ENCODE peak calls at places on chromosomes 6 and 20, in five cellular contexts. Y is lower lobe of right lung, O is Calu3, R is stomach, D is kidney. N is an unnamed sample.

GRCh38 chr6:158830736-158831135 is 11.6 kb upstream of the EZR start:
- DNase-seq in Y (no peak), O (no peak), R (no peak), D (no peak), N (no peak)

GRCh38 chr20:1800777-1801176 is 94.4 kb upstream of the SIRPA start:
- DNase-seq in Y (no peak), O (no peak), R (no peak), D (no peak), N (no peak)

GRCh38 chr6:143187173-143187908 is 126.7 kb downstream of the AIG1 start:
- DNase-seq in Y (no peak), O (no peak), R (no peak), D (no peak), N (no peak)

GRCh38 chr20:41631826-41632225 is 13.6 kb upstream of the CHD6 start:
- DNase-seq in Y (no peak), O (no peak), R (no peak), D (peak), N (no peak)

GRCh38 chr6:42407379-42407778 is 44.3 kb downstream of the TRERF1 start:
- DNase-seq in Y (no peak), O (no peak), R (no peak), D (no peak), N (no peak)

GRCh38 chr6:13500264-13500663 is 12.9 kb upstream of the GFOD1 start:
- DNase-seq in Y (no peak), O (no peak), R (no peak), D (no peak), N (no peak)

GRCh38 chr6:24936641-24937317 is 1.0 kb upstream of the RIPOR2 start:
- DNase-seq in Y (no peak), O (no peak), R (no peak), D (no peak), N (no peak)

GRCh38 chr6:162363757-162364156 is 363.8 kb downstream of the PRKN start:
- DNase-seq in Y (no peak), O (no peak), R (no peak), D (no peak), N (no peak)

GRCh38 chr20:31920275-31920855 is 31.5 kb downstream of the PDRG1 start:
- DNase-seq in Y (no peak), O (no peak), R (no peak), D (no peak), N (no peak)

GRCh38 chr20:3074812-3075211 is 3.4 kb downstream of the OXT start:
- DNase-seq in Y (no peak), O (no peak), R (no peak), D (no peak), N (no peak)

GRCh38 chr6:134145786-134146185 is 93.4 kb upstream of the SLC2A12 start:
- DNase-seq in Y (no peak), O (no peak), R (no peak), D (no peak), N (no peak)

GRCh38 chr20:22966787-22967464 is 68.2 kb upstream of the SSTR4 start:
- DNase-seq in Y (no peak), O (no peak), R (no peak), D (no peak), N (no peak)

GRCh38 chr20:44586289-44586911 is 4.0 kb downstream of the PKIG start:
- DNase-seq in Y (no peak), O (no peak), R (no peak), D (no peak), N (no peak)

GRCh38 chr6:13272131-13273046 is 55.9 kb downstream of the TBC1D7 start:
- DNase-seq in Y (peak), O (no peak), R (peak), D (peak), N (no peak)

GRCh38 chr20:15005300-15005986 is 668.0 kb upstream of the FLRT3 start:
- DNase-seq in Y (no peak), O (no peak), R (peak), D (no peak), N (no peak)

GRCh38 chr6:134174790-134175531 is 122.5 kb upstream of the SLC2A12 start:
- DNase-seq in Y (peak), O (peak), R (peak), D (peak), N (peak)

GRCh38 chr20:18276821-18277220 is 11.5 kb upstream of the ZNF133 start:
- DNase-seq in Y (peak), O (peak), R (peak), D (peak), N (peak)

GRCh38 chr20:57211949-57212889 is 54.2 kb downstream of the BMP7 start:
- DNase-seq in Y (no peak), O (peak), R (peak), D (peak), N (no peak)

GRCh38 chr20:36093025-36093803 is 61.3 kb upstream of the EPB41L1 start:
- DNase-seq in Y (peak), O (peak), R (peak), D (peak), N (no peak)

GRCh38 chr6:132390017-132390416 is 11.3 kb downstream of the MOXD1 start:
- DNase-seq in Y (no peak), O (no peak), R (no peak), D (no peak), N (no peak)

GRCh38 chr20:19809487-19809886 is 51.4 kb downstream of the RIN2 start:
- DNase-seq in Y (no peak), O (no peak), R (no peak), D (no peak), N (no peak)

GRCh38 chr6:63502165-63502564 is 70.1 kb upstream of the LOC128125822 start:
- DNase-seq in Y (no peak), O (no peak), R (no peak), D (no peak), N (no peak)

GRCh38 chr20:24781061-24781980 is 167.7 kb upstream of the CST7 start:
- DNase-seq in Y (peak), O (peak), R (no peak), D (peak), N (peak)

GRCh38 chr20:49344975-49345374 is 67.1 kb upstream of the ZNFX1 start:
- DNase-seq in Y (no peak), O (peak), R (no peak), D (no peak), N (peak)

GRCh38 chr20:7113577-7114466 is 346.3 kb downstream of the BMP2 start:
- DNase-seq in Y (no peak), O (peak), R (peak), D (no peak), N (no peak)

GRCh38 chr6:128063850-128064539 is 163.1 kb upstream of the THEMIS start:
- DNase-seq in Y (no peak), O (no peak), R (no peak), D (no peak), N (no peak)

GRCh38 chr6:67141012-67141411 is 1434.0 kb upstream of the EYS start:
- DNase-seq in Y (no peak), O (no peak), R (no peak), D (no peak), N (no peak)

GRCh38 chr6:155117266-155117665 is 122.2 kb downstream of the TIAM2 start:
- DNase-seq in Y (no peak), O (no peak), R (no peak), D (no peak), N (no peak)

GRCh38 chr6:111002350-111002749 is 20.5 kb downstream of the RPF2 start:
- DNase-seq in Y (no peak), O (no peak), R (no peak), D (no peak), N (no peak)

GRCh38 chr6:110996661-110997060 is 14.8 kb downstream of the RPF2 start:
- DNase-seq in Y (no peak), O (no peak), R (no peak), D (no peak), N (no peak)

GRCh38 chr6:110999634-111000270 is 17.9 kb downstream of the RPF2 start:
- DNase-seq in Y (no peak), O (no peak), R (no peak), D (no peak), N (no peak)
- TF ChIP-seq CTCF in Y (peak), O (no peak), R (no peak), D (peak), N (peak)

GRCh38 chr6:78523622-78524021 is 343.7 kb upstream of the IRAK1BP1 start:
- DNase-seq in Y (no peak), O (no peak), R (no peak), D (no peak), N (no peak)

GRCh38 chr6:78530208-78530607 is 337.1 kb upstream of the IRAK1BP1 start:
- DNase-seq in Y (no peak), O (no peak), R (no peak), D (no peak), N (no peak)

GRCh38 chr6:78528926-78529325 is 338.4 kb upstream of the IRAK1BP1 start:
- DNase-seq in Y (no peak), O (no peak), R (no peak), D (no peak), N (no peak)

GRCh38 chr6:78525961-78526360 is 341.4 kb upstream of the IRAK1BP1 start:
- DNase-seq in Y (no peak), O (no peak), R (no peak), D (no peak), N (no peak)

DNA sequence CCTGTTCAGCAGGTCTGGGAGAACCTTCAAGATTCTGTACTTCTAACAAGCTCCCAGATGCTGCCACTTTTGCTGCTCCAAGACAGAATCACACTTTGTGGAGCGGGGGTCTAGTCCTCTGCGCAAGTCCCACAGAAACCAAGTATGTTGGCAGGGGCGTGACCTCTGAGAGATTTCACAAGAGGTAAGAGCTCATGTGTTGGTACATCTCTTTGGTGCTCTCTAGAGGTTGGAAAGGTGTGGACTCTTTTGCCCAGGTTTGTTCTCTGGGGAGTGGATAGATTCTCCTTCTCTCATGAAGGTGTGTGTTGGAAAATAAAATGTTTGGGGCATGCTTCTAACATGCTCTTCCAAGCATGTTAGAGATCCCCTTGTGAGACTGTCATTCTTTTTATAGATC is 340.9 kb upstream of the IRAK1BP1 start:
- DNase-seq in Y (no peak), O (no peak), R (no peak), D (no peak), N (no peak)
- TF ChIP-seq CTCF in Y (no peak), O (no peak), R (no peak), D (no peak), N (no peak)

GRCh38 chr6:169070506-169071176 is 183.0 kb downstream of the THBS2 start:
- DNase-seq in Y (no peak), O (peak), R (peak), D (peak), N (peak)
- TF ChIP-seq CTCF in Y (no peak), O (no peak), R (no peak), D (no peak), N (peak)

DNA sequence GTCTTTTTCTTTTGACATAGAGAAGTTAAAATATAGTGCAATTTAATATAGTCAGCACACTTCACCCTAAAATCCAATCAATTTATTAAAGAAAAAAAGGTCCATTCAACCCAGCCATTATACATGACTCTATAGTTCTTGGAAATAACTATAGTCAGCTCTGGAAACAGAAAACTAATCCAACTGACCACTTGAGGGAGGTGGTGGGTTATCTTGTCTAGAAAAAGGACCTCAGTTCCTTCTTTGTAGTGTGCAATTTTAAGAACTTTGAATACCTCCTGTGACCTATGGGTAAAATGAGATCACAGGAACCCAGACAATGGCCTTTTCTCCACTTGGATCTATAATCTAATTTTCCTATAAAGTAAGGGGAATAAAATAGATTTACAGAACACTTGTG is 163.6 kb upstream of the CENPW start:
- DNase-seq in Y (no peak), O (peak), R (no peak), D (no peak), N (no peak)
- TF ChIP-seq CTCF in Y (no peak), O (peak), R (no peak), D (no peak), N (peak)

DNA sequence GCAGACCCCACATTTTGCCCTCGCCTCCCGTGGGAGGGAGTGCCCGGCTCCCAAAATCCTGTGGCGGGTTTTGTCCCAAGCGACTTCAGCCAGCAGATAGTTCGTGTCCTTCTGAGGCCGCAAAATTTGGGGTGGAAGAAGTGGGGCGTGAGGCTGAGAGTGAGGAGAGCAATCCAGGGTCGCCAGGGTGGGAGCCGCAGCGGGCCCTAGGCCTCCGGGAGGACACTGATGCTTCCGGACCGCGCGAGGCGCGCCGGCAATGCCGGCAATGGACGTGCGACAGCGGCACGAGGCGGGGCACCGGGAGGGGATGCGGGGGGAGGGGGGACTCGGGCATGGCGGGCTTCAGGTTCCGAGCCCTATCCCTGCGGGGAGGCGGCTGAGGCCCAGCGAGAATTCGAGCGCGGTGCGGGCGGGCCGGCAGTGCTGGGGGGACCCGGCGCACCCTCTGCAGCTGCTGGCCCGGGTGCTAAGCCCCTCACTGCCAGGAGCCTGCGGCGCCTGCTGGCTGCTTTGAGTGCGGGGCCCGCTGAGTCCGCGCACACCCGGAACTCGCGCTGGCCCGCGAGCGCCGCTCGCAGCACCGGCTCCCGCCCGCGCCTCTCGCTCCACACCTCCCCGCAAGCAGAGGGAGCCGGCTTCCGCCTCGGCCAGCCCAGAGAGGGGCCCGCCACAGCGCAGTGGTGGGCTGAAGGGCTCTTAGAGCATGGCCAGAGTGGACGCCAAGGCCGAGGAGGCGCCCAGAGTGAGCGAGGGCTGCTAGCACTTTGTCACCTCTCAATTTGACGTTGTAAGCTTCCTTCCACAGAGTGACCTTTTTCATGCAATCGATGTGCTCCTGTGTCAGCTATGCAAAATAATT is 143.8 kb downstream of the LPA start:
- DNase-seq in Y (peak), O (peak), R (peak), D (peak), N (peak)
- TF ChIP-seq CTCF in Y (no peak), O (peak), R (no peak), D (peak), N (peak)

DNA sequence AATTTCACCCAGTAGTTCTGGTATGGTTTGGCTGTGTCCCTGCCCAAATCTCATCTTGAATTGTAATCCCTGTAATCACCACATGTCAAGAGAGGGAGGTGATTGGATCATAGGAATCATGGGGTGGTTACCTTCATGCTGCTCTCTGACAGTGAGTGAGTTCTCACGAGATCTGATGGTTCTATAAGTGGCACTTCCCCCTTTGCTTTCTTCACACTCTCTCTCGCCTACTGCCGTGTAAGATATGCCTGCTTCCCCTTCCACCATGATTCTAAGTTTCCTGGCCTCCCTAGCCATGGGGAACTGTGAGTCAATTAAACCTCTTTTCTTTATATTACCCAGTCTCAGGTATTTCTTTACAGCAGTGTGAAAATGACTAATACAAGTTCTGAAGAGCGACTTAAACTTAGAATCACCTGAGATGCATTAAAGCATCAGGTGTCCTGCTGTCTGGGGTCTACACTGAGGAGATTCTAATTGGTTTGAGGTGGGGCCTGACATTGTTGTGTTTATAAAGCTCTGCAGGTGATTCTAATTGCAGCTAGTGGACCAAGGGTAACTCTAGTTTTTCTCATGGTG is 82.1 kb upstream of the DTNBP1 start:
- DNase-seq in Y (no peak), O (no peak), R (no peak), D (no peak), N (no peak)
- TF ChIP-seq CTCF in Y (no peak), O (no peak), R (no peak), D (no peak), N (no peak)

DNA sequence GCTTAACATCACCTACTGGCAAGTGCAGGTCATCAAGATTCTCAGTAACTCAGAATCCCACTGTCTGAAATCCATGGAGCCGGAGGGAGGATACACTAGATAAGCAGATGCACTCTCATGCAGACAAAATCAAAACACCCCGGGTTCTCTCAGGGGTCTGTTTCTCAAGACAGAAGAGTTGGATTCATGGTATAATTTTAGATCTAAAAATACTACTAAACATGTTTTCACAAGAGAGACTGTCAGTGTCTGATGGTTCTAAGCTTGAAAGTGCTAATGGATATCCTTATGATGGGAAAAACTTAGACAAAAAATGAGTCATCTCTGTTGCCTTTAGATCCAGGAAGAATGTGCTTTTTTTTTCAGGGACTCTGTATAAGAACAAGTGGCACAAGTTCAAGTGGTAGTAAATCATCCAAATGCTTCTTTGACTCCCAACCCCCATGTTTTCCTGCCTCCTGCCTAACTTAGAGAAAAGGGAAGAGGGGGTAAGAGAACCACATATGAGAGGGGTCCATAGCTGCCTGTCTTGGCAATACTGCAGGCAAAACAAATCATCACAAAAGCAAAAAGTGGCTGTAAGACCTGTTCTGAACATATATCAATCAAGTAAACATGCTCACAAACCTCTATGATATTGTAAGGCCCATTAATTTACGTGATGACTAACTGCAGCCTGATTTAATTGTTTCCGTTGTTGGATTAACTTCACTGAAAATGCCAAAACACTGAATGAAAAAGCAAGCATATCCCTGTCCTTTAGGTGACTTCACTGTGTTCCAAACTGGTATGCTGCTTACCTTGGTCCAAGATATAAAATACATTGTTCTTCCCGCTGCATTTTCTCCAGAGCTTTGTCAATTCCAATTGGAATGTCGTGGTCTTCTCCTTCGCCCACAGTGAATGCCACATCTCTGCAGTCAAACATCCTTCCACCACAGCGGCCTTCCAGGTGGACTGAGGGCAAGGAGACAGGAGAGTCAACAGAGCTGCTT is 84.0 kb upstream of the TULP1 start:
- DNase-seq in Y (no peak), O (no peak), R (no peak), D (peak), N (no peak)
- TF ChIP-seq CTCF in Y (no peak), O (no peak), R (no peak), D (no peak), N (no peak)

DNA sequence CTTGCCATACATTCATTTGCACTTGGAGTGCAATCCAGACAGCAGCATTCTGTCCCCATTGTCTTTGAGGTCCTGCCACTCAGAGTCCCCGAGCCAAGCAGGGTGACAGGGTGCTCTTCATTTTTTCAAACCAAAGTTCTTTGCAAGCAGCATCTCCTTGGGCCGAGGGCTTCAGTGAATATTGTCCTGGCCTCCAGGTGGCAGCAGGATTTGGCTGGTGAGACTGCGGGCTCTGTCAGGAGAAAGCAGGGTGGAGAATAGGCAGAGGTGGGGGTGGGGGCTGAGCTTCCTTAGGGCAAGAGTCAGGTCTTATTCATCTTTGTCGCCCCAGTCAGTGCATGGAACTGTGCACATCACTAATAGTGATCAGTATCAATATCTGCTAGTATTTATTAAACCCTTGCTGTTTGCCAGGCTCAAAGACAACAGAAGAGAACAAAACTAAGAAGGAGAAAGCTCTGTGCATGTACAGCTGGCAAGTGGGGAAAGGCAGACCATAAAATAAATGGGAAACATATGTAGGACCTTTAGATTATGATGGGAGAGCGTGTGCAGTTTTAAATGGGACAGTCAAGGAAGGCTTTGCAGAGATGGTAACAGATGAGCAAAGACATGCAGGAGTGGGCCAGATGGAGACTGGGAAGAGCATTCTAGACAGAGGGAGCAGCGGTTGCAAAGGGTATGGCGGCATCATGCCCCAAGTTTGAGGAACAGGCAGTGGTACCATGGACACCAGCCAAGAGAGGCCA is 260.2 kb downstream of the NRN1 start:
- DNase-seq in Y (no peak), O (no peak), R (no peak), D (no peak), N (no peak)
- TF ChIP-seq CTCF in Y (no peak), O (no peak), R (no peak), D (no peak), N (peak)

GRCh38 chr6:165689699-165690098 is 26.7 kb upstream of the PDE10A start:
- DNase-seq in Y (no peak), O (no peak), R (no peak), D (no peak), N (no peak)
- TF ChIP-seq CTCF in Y (no peak), O (no peak), R (no peak), D (no peak), N (peak)